ENCODE peak calls at places on chromosomes 11 and 22, in six cellular contexts. U is adrenal gland, X is fibroblast of pulmonary artery, Y is heart left ventricle, A is cardiac muscle cell, H is brain microvascular endothelial cell. Z is an unnamed sample.

GRCh38 chr11:119509277-119509841 is 86.4 kb upstream of the THY1 start:
- DNase-seq in U (no peak), Y (no peak), H (no peak), A (no peak), X (peak), Z (no peak)

GRCh38 chr11:1119282-1120146 is 38.2 kb upstream of the MUC5AC start:
- DNase-seq in X (no peak), H (no peak), U (peak), Y (no peak), A (no peak), Z (no peak)

GRCh38 chr11:45599161-45599943 is 66.1 kb downstream of the CHST1 start:
- DNase-seq in U (no peak), X (no peak), A (no peak), H (no peak), Y (no peak), Z (no peak)

GRCh38 chr11:119691020-119691666 is 37.9 kb downstream of the NECTIN1 start:
- DNase-seq in A (no peak), Y (no peak), X (no peak), H (no peak), U (no peak), Z (no peak)

GRCh38 chr11:44032304-44033085 is 15.3 kb upstream of the ACCSL start:
- DNase-seq in A (peak), H (peak), Y (peak), X (peak), U (no peak), Z (no peak)

GRCh38 chr22:22045576-22046335 is 63.2 kb upstream of the TOP3B start:
- DNase-seq in U (no peak), H (no peak), Y (no peak), X (no peak), A (no peak), Z (no peak)

GRCh38 chr11:12853325-12853651 is 155.8 kb upstream of the RASSF10 start:
- DNase-seq in Y (no peak), A (no peak), U (no peak), X (no peak), H (no peak), Z (no peak)

GRCh38 chr22:30185129-30185528 is 61.4 kb downstream of the LIF start:
- DNase-seq in A (no peak), Y (no peak), U (no peak), X (no peak), H (no peak), Z (no peak)

GRCh38 chr11:62556102-62556871 is 9.7 kb upstream of the AHNAK start:
- DNase-seq in U (peak), H (peak), Y (peak), X (peak), A (peak), Z (peak)

GRCh38 chr11:118918686-118919280 is 6.9 kb downstream of the BCL9L start:
- DNase-seq in H (no peak), Y (no peak), A (no peak), X (peak), U (peak), Z (no peak)

GRCh38 chr11:117231637-117232021 is 244 bp downstream of the PCSK7 start:
- DNase-seq in Y (no peak), A (no peak), H (no peak), U (no peak), X (no peak), Z (no peak)

GRCh38 chr11:64852804-64853520 is 8.5 kb upstream of the CDC42BPG start:
- DNase-seq in A (no peak), Y (no peak), H (no peak), U (no peak), X (no peak), Z (no peak)

GRCh38 chr22:38205261-38206128 is 3.7 kb downstream of the MAFF start:
- DNase-seq in H (peak), A (peak), Y (peak), X (peak), U (no peak), Z (no peak)

GRCh38 chr22:28703436-28703835 is 23.8 kb upstream of the TTC28 start:
- DNase-seq in Y (no peak), X (peak), H (no peak), A (no peak), U (no peak), Z (no peak)

GRCh38 chr11:72646024-72646423 is 28.2 kb downstream of the PDE2A start:
- DNase-seq in X (no peak), A (no peak), U (no peak), H (no peak), Y (no peak), Z (no peak)

GRCh38 chr11:61195710-61196109 is 7.6 kb upstream of the PGA3 start:
- DNase-seq in H (no peak), U (no peak), Y (no peak), A (no peak), X (no peak), Z (no peak)

GRCh38 chr11:87033561-87033960 is 4.2 kb upstream of the TMEM135 start:
- DNase-seq in U (no peak), Y (no peak), H (no peak), X (no peak), A (no peak), Z (no peak)

GRCh38 chr11:117997436-117998200 is 11.4 kb downstream of the IL10RA start:
- DNase-seq in Y (no peak), U (peak), H (no peak), A (no peak), X (no peak), Z (no peak)

GRCh38 chr11:119999220-119999619 is 138.7 kb downstream of the TRIM29 start:
- DNase-seq in X (no peak), H (no peak), A (no peak), Y (no peak), U (no peak), Z (no peak)

DNA sequence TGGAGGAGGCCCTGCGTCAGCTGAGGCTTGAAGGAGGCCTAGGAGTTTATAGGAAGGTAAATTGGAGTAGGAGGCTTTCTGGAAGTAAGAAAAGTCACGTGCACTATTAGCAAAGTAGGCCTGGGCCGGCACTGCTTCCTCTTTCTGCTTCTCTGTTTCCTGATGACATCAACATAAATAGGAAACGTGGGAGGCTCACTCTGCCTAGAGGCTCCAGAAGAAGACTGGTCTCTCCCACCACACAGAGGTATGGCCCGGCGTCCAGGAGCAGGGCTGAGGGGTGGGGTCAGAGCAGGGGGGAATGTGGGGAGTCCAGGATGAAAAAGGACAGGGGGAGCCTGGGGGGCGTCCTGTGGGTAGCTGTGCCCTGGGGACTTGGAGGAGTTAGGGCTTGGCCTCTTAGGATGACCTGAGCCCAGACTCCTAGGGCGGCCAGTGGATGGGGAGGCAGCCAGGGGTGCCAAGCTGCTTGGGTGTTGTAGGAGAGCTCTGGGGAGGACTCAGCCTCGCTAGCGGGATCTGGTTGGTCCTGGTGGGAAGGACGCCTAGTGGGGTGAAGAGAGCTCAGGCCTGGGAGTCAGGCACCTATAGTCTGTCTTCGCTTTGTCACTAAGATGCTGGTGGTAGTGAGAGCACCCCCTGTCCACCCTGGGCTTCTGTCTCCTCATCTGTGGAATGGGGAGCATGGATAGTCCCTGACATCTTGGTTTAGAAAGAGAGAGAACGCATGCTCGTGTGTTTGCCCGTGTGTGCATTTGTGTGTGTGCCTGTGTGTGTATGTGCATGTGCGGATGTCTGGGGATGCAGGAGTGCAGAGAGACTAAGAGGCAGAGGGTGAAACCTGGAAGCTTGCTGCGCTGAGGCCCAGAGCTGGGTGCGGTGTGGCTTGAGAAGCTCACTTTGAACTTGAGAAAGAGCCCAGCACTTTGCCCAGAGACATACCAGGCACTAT is at the start of gene CSF2RB:
- DNase-seq in U (peak), H (no peak), X (peak), A (no peak), Y (peak), Z (peak)
- H3K4me3 ChIP-seq in U (no peak), H (no peak), X (no peak), A (no peak), Y (peak), Z (peak)

GRCh38 chr22:39308614-39309363 is 10.6 kb downstream of the RPL3 start:
- DNase-seq in A (no peak), U (peak), Y (no peak), H (peak), X (peak), Z (no peak)

GRCh38 chr22:39311592-39312400 is 7.6 kb downstream of the RPL3 start:
- DNase-seq in H (no peak), X (no peak), A (no peak), Y (no peak), U (no peak), Z (no peak)

GRCh38 chr22:39309881-39310714 is 9.3 kb downstream of the RPL3 start:
- DNase-seq in Y (no peak), A (no peak), H (peak), U (no peak), X (peak), Z (no peak)

GRCh38 chr22:39306456-39307361 is 12.7 kb downstream of the RPL3 start:
- DNase-seq in U (no peak), Y (no peak), X (no peak), A (peak), H (no peak), Z (no peak)

GRCh38 chr22:39309364-39309861 is 10.0 kb downstream of the RPL3 start:
- DNase-seq in A (no peak), Y (no peak), U (no peak), H (peak), X (no peak), Z (no peak)
- TF ChIP-seq CTCF in A (peak), Y (no peak), U (no peak), H (peak), X (peak), Z (peak)

GRCh38 chr11:129996113-129996870 is 6.3 kb downstream of the PRDM10 start:
- DNase-seq in H (no peak), X (peak), U (no peak), A (no peak), Y (no peak), Z (no peak)

GRCh38 chr11:129995163-129995562 is 7.5 kb downstream of the PRDM10 start:
- DNase-seq in X (no peak), A (no peak), U (no peak), H (no peak), Y (no peak), Z (no peak)

GRCh38 chr11:129989437-129989836 is 13.2 kb downstream of the PRDM10 start:
- DNase-seq in U (no peak), A (no peak), H (no peak), Y (no peak), X (no peak), Z (no peak)

GRCh38 chr11:129987950-129988349 is 14.7 kb downstream of the PRDM10 start:
- DNase-seq in Y (no peak), U (no peak), A (no peak), X (no peak), H (no peak), Z (no peak)

GRCh38 chr11:129992161-129992944 is 10.3 kb downstream of the PRDM10 start:
- DNase-seq in U (peak), X (peak), H (no peak), A (peak), Y (no peak), Z (no peak)
- H3K4me3 ChIP-seq in U (no peak), X (no peak), H (no peak), A (no peak), Y (no peak), Z (no peak)

GRCh38 chr11:123430736-123431356 is 777 bp downstream of the GRAMD1B start:
- DNase-seq in U (peak), H (peak), Y (peak), X (peak), A (peak), Z (no peak)
- TF ChIP-seq CTCF in U (no peak), H (no peak), Y (peak), X (no peak), A (peak), Z (no peak)

GRCh38 chr22:42959472-42960145 is 55.3 kb downstream of the PACSIN2 start:
- DNase-seq in Y (peak), X (peak), U (peak), A (peak), H (peak), Z (no peak)
- H3K4me3 ChIP-seq in Y (peak), X (peak), U (no peak), A (no peak), H (peak), Z (no peak)

Z was measured in GM12864.